ENCODE peak calls at places on chromosomes 7 and 10, in seven cellular contexts. One of them, this sample, is unnamed. For H3K27me3, the result is how much of the 10 kb centered on the place peaks cover.

GRCh38 chr10:60914676-60915075 is 29.3 kb downstream of the RHOBTB1 start:
- DNase-seq in CD4-positive, alpha-beta T cell: no peak
- DNase-seq in psoas muscle: no peak
- DNase-seq in body of pancreas: peak
- DNase-seq in upper lobe of right lung: no peak
- DNase-seq in vagina: no peak
- DNase-seq in AG04450: peak
- DNase-seq in this sample: no peak

GRCh38 chr7:38506756-38507155 is 124.4 kb downstream of the AMPH start:
- DNase-seq in CD4-positive, alpha-beta T cell: no peak
- DNase-seq in psoas muscle: no peak
- DNase-seq in body of pancreas: peak
- DNase-seq in upper lobe of right lung: no peak
- DNase-seq in vagina: no peak
- DNase-seq in AG04450: no peak
- DNase-seq in this sample: no peak

GRCh38 chr10:80473692-80474596 is 19.8 kb downstream of the TSPAN14 start:
- DNase-seq in CD4-positive, alpha-beta T cell: no peak
- DNase-seq in psoas muscle: no peak
- DNase-seq in body of pancreas: no peak
- DNase-seq in upper lobe of right lung: no peak
- DNase-seq in vagina: no peak
- DNase-seq in AG04450: no peak
- DNase-seq in this sample: no peak

GRCh38 chr10:132654708-132655661 is 117.4 kb downstream of the INPP5A start:
- DNase-seq in CD4-positive, alpha-beta T cell: peak
- DNase-seq in psoas muscle: peak
- DNase-seq in body of pancreas: peak
- DNase-seq in upper lobe of right lung: peak
- DNase-seq in vagina: no peak
- DNase-seq in AG04450: peak
- DNase-seq in this sample: peak

GRCh38 chr7:98613601-98614425 is 3.3 kb upstream of the NPTX2 start:
- DNase-seq in CD4-positive, alpha-beta T cell: no peak
- DNase-seq in psoas muscle: no peak
- DNase-seq in body of pancreas: no peak
- DNase-seq in upper lobe of right lung: no peak
- DNase-seq in vagina: no peak
- DNase-seq in AG04450: no peak
- DNase-seq in this sample: no peak

GRCh38 chr7:98802088-98802780 is 67.6 kb downstream of the TMEM130 start:
- DNase-seq in CD4-positive, alpha-beta T cell: no peak
- DNase-seq in psoas muscle: no peak
- DNase-seq in body of pancreas: peak
- DNase-seq in upper lobe of right lung: no peak
- DNase-seq in vagina: no peak
- DNase-seq in AG04450: no peak
- DNase-seq in this sample: peak

GRCh38 chr7:158285383-158285770 is 302.2 kb downstream of the PTPRN2 start:
- DNase-seq in CD4-positive, alpha-beta T cell: no peak
- DNase-seq in psoas muscle: peak
- DNase-seq in body of pancreas: no peak
- DNase-seq in upper lobe of right lung: peak
- DNase-seq in vagina: peak
- DNase-seq in AG04450: no peak
- DNase-seq in this sample: peak

GRCh38 chr10:125770844-125771243 is 4.8 kb downstream of the MMP21 start:
- DNase-seq in CD4-positive, alpha-beta T cell: no peak
- DNase-seq in psoas muscle: no peak
- DNase-seq in body of pancreas: no peak
- DNase-seq in upper lobe of right lung: no peak
- DNase-seq in vagina: no peak
- DNase-seq in AG04450: no peak
- DNase-seq in this sample: no peak

GRCh38 chr10:1499344-1499957 is 237.9 kb downstream of the ADARB2 start:
- DNase-seq in CD4-positive, alpha-beta T cell: no peak
- DNase-seq in psoas muscle: no peak
- DNase-seq in body of pancreas: no peak
- DNase-seq in upper lobe of right lung: no peak
- DNase-seq in vagina: no peak
- DNase-seq in AG04450: no peak
- DNase-seq in this sample: no peak

GRCh38 chr10:102621418-102622325 is 22.6 kb upstream of the TRIM8 start:
- DNase-seq in CD4-positive, alpha-beta T cell: no peak
- DNase-seq in psoas muscle: peak
- DNase-seq in body of pancreas: no peak
- DNase-seq in upper lobe of right lung: no peak
- DNase-seq in vagina: no peak
- DNase-seq in AG04450: no peak
- DNase-seq in this sample: no peak

GRCh38 chr10:111482621-111483216 is 405.9 kb downstream of the ADRA2A start:
- DNase-seq in CD4-positive, alpha-beta T cell: no peak
- DNase-seq in psoas muscle: no peak
- DNase-seq in body of pancreas: no peak
- DNase-seq in upper lobe of right lung: no peak
- DNase-seq in vagina: no peak
- DNase-seq in AG04450: no peak
- DNase-seq in this sample: no peak

GRCh38 chr7:21194936-21195335 is 232.9 kb upstream of the SP4 start:
- DNase-seq in CD4-positive, alpha-beta T cell: no peak
- DNase-seq in psoas muscle: no peak
- DNase-seq in body of pancreas: no peak
- DNase-seq in upper lobe of right lung: no peak
- DNase-seq in vagina: no peak
- DNase-seq in AG04450: no peak
- DNase-seq in this sample: no peak
- H3K27me3 ChIP-seq in CD4-positive, alpha-beta T cell: under half
- H3K27me3 ChIP-seq in psoas muscle: under half
- H3K27me3 ChIP-seq in body of pancreas: under half
- H3K27me3 ChIP-seq in upper lobe of right lung: under half
- H3K27me3 ChIP-seq in vagina: under half
- H3K27me3 ChIP-seq in AG04450: under half
- H3K27me3 ChIP-seq in this sample: under half

DNA sequence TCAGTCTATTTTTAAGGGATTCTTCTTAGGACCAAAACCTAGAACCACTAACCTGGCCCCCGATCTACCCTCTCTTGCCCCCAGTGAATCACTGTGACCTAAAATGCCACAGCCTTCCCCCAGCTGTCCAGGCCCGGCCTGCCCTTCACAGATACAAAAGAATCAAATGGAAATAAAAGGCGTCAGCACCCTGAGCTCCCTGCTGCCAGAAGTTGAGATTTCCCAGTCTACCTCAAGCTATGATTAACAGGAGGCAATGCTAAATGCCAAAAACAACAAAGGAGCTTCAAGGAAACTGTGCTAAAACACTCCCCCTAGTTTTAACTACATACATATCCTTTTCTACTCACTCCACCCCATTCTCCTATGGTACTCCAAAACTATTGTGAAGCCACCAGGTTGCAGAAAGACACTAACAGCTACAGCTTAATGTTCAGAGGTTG is 67.8 kb downstream of the GSAP start:
- DNase-seq in CD4-positive, alpha-beta T cell: no peak
- DNase-seq in psoas muscle: no peak
- DNase-seq in body of pancreas: peak
- DNase-seq in upper lobe of right lung: no peak
- DNase-seq in vagina: no peak
- DNase-seq in AG04450: peak
- DNase-seq in this sample: no peak
- H3K27ac ChIP-seq in CD4-positive, alpha-beta T cell: no peak
- H3K27ac ChIP-seq in psoas muscle: peak
- H3K27ac ChIP-seq in body of pancreas: no peak
- H3K27ac ChIP-seq in upper lobe of right lung: no peak
- H3K27ac ChIP-seq in vagina: no peak
- H3K27ac ChIP-seq in AG04450: no peak
- H3K27ac ChIP-seq in this sample: no peak

DNA sequence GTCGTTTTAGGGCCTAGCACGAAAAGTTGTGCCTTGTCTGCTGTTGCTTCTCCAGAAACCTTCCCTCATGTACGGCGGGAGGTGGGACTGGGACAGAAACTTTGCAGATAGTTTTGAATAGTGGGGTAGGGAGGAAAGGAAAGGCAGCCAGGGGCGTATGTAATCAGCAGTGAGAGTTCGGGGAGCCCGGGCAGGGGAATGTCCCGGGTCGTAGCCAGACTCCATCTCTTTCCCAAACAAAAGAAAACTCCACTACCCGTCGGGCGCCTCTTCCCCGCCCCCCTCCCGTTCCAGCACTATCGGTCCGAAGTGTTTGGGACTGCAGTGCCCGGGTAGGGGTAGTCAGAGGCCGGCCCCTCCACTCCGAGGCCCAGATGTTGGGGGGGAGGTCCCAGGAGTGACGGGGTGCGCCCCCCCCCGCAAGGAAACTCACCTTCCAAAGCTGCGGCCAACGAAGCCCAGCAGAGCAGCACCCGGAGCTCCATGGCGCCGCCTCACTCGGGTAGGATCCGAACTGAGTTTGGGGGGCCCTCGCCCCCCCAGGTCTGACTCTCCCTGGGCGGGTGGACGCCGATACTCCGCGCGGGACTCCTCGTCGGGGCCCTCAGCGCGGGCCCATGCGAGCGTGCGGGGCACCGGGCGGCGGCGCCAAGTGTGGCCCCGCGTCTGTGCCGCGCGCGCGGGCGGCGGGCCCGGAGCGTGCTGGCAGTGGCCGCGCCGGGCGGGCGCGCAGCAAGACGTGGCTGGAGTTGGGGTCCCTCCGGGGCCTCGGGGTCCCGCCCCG is 585 bp downstream of the EPHB4 start:
- DNase-seq in CD4-positive, alpha-beta T cell: no peak
- DNase-seq in psoas muscle: peak
- DNase-seq in body of pancreas: peak
- DNase-seq in upper lobe of right lung: no peak
- DNase-seq in vagina: no peak
- DNase-seq in AG04450: no peak
- DNase-seq in this sample: no peak
- H3K27me3 ChIP-seq in CD4-positive, alpha-beta T cell: under half
- H3K27me3 ChIP-seq in psoas muscle: half or more
- H3K27me3 ChIP-seq in body of pancreas: under half
- H3K27me3 ChIP-seq in upper lobe of right lung: under half
- H3K27me3 ChIP-seq in vagina: under half
- H3K27me3 ChIP-seq in AG04450: under half
- H3K27me3 ChIP-seq in this sample: under half

DNA sequence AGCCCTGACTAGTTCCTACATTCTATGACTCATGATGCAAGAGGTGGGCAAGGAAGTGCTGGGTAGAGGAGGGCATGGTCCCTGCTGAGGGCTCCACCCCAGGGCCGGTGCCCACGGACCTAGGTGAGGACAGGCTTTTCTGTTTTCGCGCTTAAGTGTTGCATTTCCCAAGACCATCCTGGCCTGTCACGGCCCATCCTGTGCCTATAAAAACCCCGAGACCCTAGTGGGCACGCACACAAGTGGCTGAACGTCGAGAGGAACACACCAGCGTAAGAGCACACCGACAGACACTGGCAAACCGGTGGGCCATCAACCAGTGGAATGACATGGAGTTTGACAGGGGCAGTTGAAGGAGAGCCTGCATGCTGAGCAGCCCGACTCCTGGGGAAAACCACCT is 680.7 kb upstream of the GHITM start:
- DNase-seq in CD4-positive, alpha-beta T cell: no peak
- DNase-seq in psoas muscle: no peak
- DNase-seq in body of pancreas: no peak
- DNase-seq in upper lobe of right lung: no peak
- DNase-seq in vagina: no peak
- DNase-seq in AG04450: no peak
- DNase-seq in this sample: no peak
- H3K27ac ChIP-seq in CD4-positive, alpha-beta T cell: no peak
- H3K27ac ChIP-seq in psoas muscle: no peak
- H3K27ac ChIP-seq in body of pancreas: no peak
- H3K27ac ChIP-seq in upper lobe of right lung: no peak
- H3K27ac ChIP-seq in vagina: no peak
- H3K27ac ChIP-seq in AG04450: no peak
- H3K27ac ChIP-seq in this sample: no peak

DNA sequence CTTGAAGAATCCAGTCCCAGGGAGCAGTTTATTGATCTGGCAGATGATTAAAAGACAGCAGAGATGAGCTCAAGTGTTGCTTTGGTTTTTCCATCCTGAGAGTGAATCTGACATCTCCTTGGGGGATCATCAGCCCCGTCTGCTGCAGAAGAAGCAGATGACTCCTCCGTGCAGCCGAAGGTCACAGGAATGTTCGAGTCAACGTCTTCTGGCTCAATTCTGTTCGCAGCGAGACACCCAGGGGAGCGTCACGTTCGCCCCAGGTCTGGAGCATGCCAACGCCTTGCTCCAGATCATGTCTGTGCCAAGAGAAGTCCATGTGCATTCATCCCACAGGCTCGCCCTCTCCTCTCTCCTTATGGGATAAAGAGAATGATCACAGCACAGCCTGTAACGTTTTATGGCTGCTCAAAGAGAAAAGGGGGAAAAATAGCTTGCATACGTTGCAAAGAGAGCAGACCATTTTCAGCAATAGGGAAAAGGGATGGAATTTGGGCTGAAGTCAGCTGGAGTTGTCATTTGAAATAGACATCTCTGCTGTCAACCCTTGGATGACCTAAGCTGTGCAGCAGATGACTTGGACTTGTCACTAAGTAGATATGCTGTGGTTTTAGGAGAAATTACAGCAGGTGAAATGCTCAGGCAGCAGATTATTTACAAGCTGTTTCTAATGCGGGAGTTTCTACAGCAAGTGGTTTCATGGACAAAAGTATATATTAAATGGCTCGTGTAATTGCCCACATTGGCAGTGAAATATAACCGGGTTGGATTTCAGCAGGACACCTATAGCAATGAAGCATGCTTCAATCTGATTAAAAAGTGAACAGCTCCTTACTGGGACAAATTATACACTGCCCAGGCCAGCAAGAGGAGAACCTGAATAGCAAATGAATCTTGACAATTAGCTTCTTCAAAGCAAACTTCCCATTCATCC is 35.5 kb upstream of the LYZL1 start:
- DNase-seq in CD4-positive, alpha-beta T cell: no peak
- DNase-seq in psoas muscle: peak
- DNase-seq in body of pancreas: no peak
- DNase-seq in upper lobe of right lung: no peak
- DNase-seq in vagina: no peak
- DNase-seq in AG04450: no peak
- DNase-seq in this sample: no peak
- H3K27me3 ChIP-seq in CD4-positive, alpha-beta T cell: under half
- H3K27me3 ChIP-seq in psoas muscle: under half
- H3K27me3 ChIP-seq in body of pancreas: under half
- H3K27me3 ChIP-seq in upper lobe of right lung: under half
- H3K27me3 ChIP-seq in vagina: under half
- H3K27me3 ChIP-seq in AG04450: under half
- H3K27me3 ChIP-seq in this sample: under half